ENCODE peak calls at places on chromosomes 7 and 10, in seven cellular contexts. G, O, N, Q, H, C and V are unnamed samples.

GRCh38 chr10:116753759-116754158 is 11.4 kb upstream of the HSPA12A start:
- DNase-seq in C (no peak), H (no peak), Q (no peak), O (no peak), G (no peak), N (no peak), V (no peak)

GRCh38 chr7:131934452-131934851 is 378.0 kb upstream of the PODXL start:
- DNase-seq in G (no peak), Q (no peak), O (no peak), N (no peak), C (no peak), H (no peak), V (no peak)

GRCh38 chr10:103673616-103674015 is 180.1 kb downstream of the NEURL1 start:
- DNase-seq in N (no peak), O (no peak), G (no peak), C (no peak), H (no peak), Q (no peak), V (no peak)

GRCh38 chr10:77564781-77565589 is 72.6 kb downstream of the KCNMA1 start:
- DNase-seq in N (peak), O (no peak), Q (peak), H (peak), G (no peak), C (no peak), V (no peak)

GRCh38 chr7:50562126-50562525 is 3.1 kb downstream of the DDC start:
- DNase-seq in C (no peak), O (no peak), N (no peak), G (no peak), Q (peak), H (no peak), V (no peak)

GRCh38 chr7:30836991-30837390 is 65.8 kb downstream of the MINDY4 start:
- DNase-seq in H (no peak), C (no peak), N (no peak), Q (no peak), O (no peak), G (no peak), V (no peak)

GRCh38 chr7:54898659-54899340 is 120.0 kb upstream of the EGFR start:
- DNase-seq in G (no peak), O (no peak), N (no peak), C (no peak), Q (no peak), H (no peak), V (no peak)

GRCh38 chr10:61399386-61399785 is 53.8 kb downstream of the TMEM26 start:
- DNase-seq in O (no peak), C (no peak), G (no peak), N (peak), H (no peak), Q (no peak), V (no peak)

GRCh38 chr7:148944935-148945934 is 61.1 kb upstream of the EZH2 start:
- DNase-seq in N (peak), Q (no peak), O (no peak), C (no peak), H (peak), G (peak), V (no peak)

GRCh38 chr7:2063562-2064360 is 169.0 kb downstream of the MAD1L1 start:
- DNase-seq in O (no peak), G (no peak), N (no peak), H (no peak), Q (peak), C (peak), V (no peak)

GRCh38 chr7:106421181-106421762 is 136.5 kb upstream of the NAMPT start:
- DNase-seq in O (peak), Q (no peak), H (peak), C (peak), N (peak), G (peak), V (peak)

GRCh38 chr7:149856-150636 is 42.3 kb upstream of the FAM20C start:
- DNase-seq in H (no peak), Q (peak), G (peak), O (peak), N (no peak), C (peak), V (peak)

GRCh38 chr7:148116195-148116594 is 474.4 kb upstream of the C7orf33 start:
- DNase-seq in N (no peak), C (no peak), Q (no peak), H (no peak), G (no peak), O (no peak), V (no peak)

GRCh38 chr7:2719007-2719406 is 31.0 kb downstream of the AMZ1 start:
- DNase-seq in G (peak), H (peak), C (no peak), Q (peak), O (no peak), N (no peak), V (no peak)

DNA sequence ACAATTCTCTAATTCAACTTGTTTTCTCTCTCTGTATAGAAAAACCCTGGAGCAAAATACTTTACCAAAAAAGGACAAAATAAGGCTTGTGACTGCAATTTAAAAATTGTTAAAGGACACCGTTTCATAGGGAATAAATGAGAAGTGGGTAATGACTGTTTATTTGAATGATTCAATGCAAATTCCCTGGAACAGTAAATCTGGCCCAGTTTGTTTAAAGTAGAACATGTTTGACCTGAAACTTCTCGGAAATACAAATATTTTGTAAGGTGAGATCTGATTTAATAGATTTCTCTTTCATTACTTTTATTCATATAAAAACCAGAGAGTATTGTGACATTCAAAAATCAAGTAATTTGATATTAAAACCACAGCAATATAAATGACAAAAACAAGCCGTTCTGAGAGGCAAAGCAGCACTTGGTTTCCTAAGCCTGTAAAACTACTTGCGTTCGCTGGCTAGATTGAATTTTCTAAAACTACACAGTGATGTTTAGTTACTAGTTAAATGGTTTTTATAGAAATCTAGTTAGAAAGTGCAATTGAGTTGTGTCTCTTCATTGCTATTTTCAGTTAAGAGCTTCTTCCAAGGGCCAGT is 76.8 kb upstream of the PITRM1 start:
- DNase-seq in Q (no peak), N (no peak), C (no peak), G (no peak), O (no peak), H (no peak), V (no peak)
- H3K27ac ChIP-seq in Q (no peak), N (peak), C (no peak), G (no peak), O (no peak), H (no peak), V (peak)

DNA sequence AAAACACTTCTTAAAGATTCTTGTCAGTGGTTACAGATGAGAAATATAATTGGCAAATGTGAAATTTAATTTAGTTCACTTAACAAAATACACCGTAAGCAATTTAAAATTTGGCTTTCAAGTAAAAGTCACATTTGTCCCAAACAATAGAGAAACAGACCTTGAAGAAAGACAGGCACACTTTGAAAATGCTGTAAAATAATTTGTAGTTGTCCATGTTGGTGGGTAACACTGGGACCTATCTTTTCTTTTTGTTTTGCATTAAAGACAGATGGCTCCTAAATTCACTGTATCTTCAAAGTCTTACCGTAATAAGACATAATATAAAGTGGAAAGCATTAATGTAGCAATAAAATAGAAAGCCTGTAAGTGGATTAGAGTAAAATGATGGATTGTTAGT is 3.3 kb downstream of the GRK5 start:
- DNase-seq in H (no peak), O (no peak), G (no peak), N (no peak), C (no peak), Q (no peak), V (no peak)
- H3K27ac ChIP-seq in H (no peak), O (no peak), G (no peak), N (peak), C (no peak), Q (no peak), V (peak)

GRCh38 chr7:36191292-36191920 is 38.4 kb downstream of the EEPD1 start:
- DNase-seq in N (no peak), C (no peak), G (no peak), H (no peak), O (no peak), Q (no peak), V (no peak)

GRCh38 chr7:36190447-36191291 is 37.6 kb downstream of the EEPD1 start:
- DNase-seq in G (peak), H (no peak), C (no peak), O (no peak), Q (no peak), N (no peak), V (peak)

GRCh38 chr7:36192050-36192824 is 39.2 kb downstream of the EEPD1 start:
- DNase-seq in N (peak), Q (no peak), C (no peak), H (no peak), G (no peak), O (no peak), V (peak)

GRCh38 chr7:36188923-36189322 is 35.9 kb downstream of the EEPD1 start:
- DNase-seq in Q (no peak), G (no peak), H (no peak), C (no peak), O (no peak), N (no peak), V (no peak)

GRCh38 chr7:36192877-36193276 is 39.8 kb downstream of the EEPD1 start:
- DNase-seq in Q (no peak), O (no peak), C (no peak), N (no peak), H (no peak), G (no peak), V (no peak)
- H3K27ac ChIP-seq in Q (no peak), O (no peak), C (no peak), N (no peak), H (no peak), G (no peak), V (no peak)

GRCh38 chr10:48607356-48608278 is 2.7 kb upstream of the ARHGAP22 start:
- DNase-seq in C (no peak), H (peak), G (no peak), N (no peak), O (no peak), Q (no peak), V (no peak)
- H3K27ac ChIP-seq in C (peak), H (no peak), G (no peak), N (peak), O (no peak), Q (no peak), V (peak)

GRCh38 chr7:100825215-100825671 is 2.1 kb downstream of the EPHB4 start:
- DNase-seq in H (no peak), O (no peak), G (peak), N (no peak), Q (peak), C (no peak), V (no peak)
- H3K27ac ChIP-seq in H (no peak), O (no peak), G (peak), N (no peak), Q (peak), C (no peak), V (peak)

GRCh38 chr10:124242791-124243190 is 149.4 kb upstream of the CHST15 start:
- DNase-seq in G (no peak), N (no peak), O (no peak), H (no peak), Q (no peak), C (no peak), V (no peak)
- H3K27ac ChIP-seq in G (no peak), N (no peak), O (no peak), H (no peak), Q (no peak), C (no peak), V (no peak)

DNA sequence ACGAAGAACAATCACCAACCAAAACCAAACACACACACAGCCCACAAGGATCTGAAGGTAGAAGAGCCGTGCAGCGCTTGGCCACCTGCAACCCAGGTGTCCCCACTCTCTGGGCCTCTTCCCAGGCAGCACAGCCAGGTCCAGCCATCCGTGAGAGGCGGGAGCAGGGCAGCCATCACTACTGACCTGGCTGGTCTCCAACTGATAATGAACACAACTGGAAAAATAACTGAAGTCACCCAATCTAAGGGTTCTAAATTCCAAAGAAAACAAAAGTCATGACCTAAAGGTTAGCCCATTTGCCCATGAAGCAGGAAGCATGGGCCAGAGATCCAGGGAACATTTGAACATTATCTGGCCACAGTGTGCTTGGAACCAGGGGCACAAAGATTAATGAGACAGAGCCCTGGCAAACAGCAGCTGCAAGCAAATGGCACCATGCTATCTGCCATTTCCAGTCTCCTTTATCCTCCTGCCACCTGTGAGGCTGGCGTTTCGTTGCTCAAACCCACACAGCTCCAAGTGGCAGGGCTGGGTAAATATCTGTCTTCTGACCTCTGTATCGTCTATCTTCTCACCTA is 207.9 kb downstream of the TNS3 start:
- DNase-seq in O (peak), G (peak), Q (no peak), N (no peak), H (peak), C (no peak), V (no peak)
- H3K27ac ChIP-seq in O (no peak), G (no peak), Q (no peak), N (no peak), H (no peak), C (no peak), V (no peak)

GRCh38 chr10:122845783-122846332 is at the start of gene CUZD1:
- DNase-seq in H (peak), G (no peak), C (no peak), N (no peak), O (peak), Q (peak), V (no peak)
- H3K27ac ChIP-seq in H (no peak), G (no peak), C (no peak), N (no peak), O (peak), Q (peak), V (no peak)